ENCODE peak calls at places on chromosome 7, in four cellular contexts. T, H, D and J are unnamed samples.

GRCh38 chr7:123583821-123584220 is 17.8 kb upstream of the ASB15 start:
- DNase-seq in T (no peak), H (no peak), D (no peak), J (no peak)

GRCh38 chr7:131111081-131111576 is 216.5 kb upstream of the MKLN1 start:
- DNase-seq in T (no peak), D (no peak), H (no peak), J (no peak)

GRCh38 chr7:12638851-12639467 is 48.5 kb upstream of the ARL4A start:
- DNase-seq in H (peak; percentile 43), D (peak; percentile 22), T (no peak), J (peak; percentile 14)

GRCh38 chr7:84136809-84137208 is 57.8 kb downstream of the SEMA3A start:
- DNase-seq in D (no peak), T (no peak), H (no peak), J (no peak)

GRCh38 chr7:29684787-29685650 is 121.3 kb upstream of the WIPF3 start:
- DNase-seq in D (peak; percentile 66), H (peak; percentile 56), T (no peak), J (peak; percentile 54)

GRCh38 chr7:77428777-77429231 is 12.7 kb upstream of the GSAP start:
- DNase-seq in D (no peak), H (no peak), T (no peak), J (no peak)

GRCh38 chr7:107405559-107405958 is 64.3 kb upstream of the GPR22 start:
- DNase-seq in T (no peak), D (no peak), H (no peak), J (no peak)

GRCh38 chr7:158524749-158525635 is 62.6 kb downstream of the PTPRN2 start:
- DNase-seq in D (no peak), T (no peak), H (no peak), J (no peak)

GRCh38 chr7:70457477-70458194 is 674.3 kb upstream of the GALNT17 start:
- DNase-seq in T (no peak), H (no peak), D (no peak), J (no peak)

GRCh38 chr7:37052673-37053072 is 328.4 kb upstream of the AOAH start:
- DNase-seq in D (peak; percentile 37), H (peak; percentile 44), T (no peak), J (peak; percentile 37)

GRCh38 chr7:39811161-39811614 is 138.9 kb upstream of the CDK13 start:
- DNase-seq in T (no peak), H (no peak), D (no peak), J (peak; percentile 39)

GRCh38 chr7:82053453-82054032 is 283.7 kb upstream of the HGF start:
- DNase-seq in D (no peak), H (no peak), T (no peak), J (no peak)

GRCh38 chr7:30772984-30773383 is 1.8 kb downstream of the MINDY4 start:
- DNase-seq in H (no peak), T (no peak), D (no peak), J (no peak)

GRCh38 chr7:92177362-92177761 is 1.6 kb downstream of the LRRD1 start:
- DNase-seq in H (no peak), T (no peak), D (no peak), J (peak; percentile 12)

GRCh38 chr7:91567111-91568012 is 303.1 kb downstream of the FZD1 start:
- DNase-seq in D (no peak), H (peak; percentile 11), T (no peak), J (no peak)

GRCh38 chr7:155738652-155739537 is 73.4 kb downstream of the SHH start:
- DNase-seq in H (peak; percentile 74), T (peak; percentile 56), D (no peak), J (peak; percentile 74)

GRCh38 chr7:129501760-129502707 is at the start of gene SMKR1:
- DNase-seq in H (no peak), T (peak; percentile 12), D (peak; percentile 99), J (peak; percentile 85)

GRCh38 chr7:84251183-84251845 is 56.7 kb upstream of the SEMA3A start:
- DNase-seq in T (no peak), H (no peak), D (no peak), J (no peak)

GRCh38 chr7:101804642-101805401 is 12.6 kb upstream of the CUX1 start:
- DNase-seq in T (no peak), D (peak; percentile 63), H (no peak), J (peak; percentile 57)

GRCh38 chr7:2657208-2657607 is 25.4 kb downstream of the TTYH3 start:
- DNase-seq in H (no peak), T (no peak), D (no peak), J (no peak)

GRCh38 chr7:1291040-1291689 is 58.5 kb downstream of the UNCX start:
- DNase-seq in H (no peak), T (no peak), D (no peak), J (no peak)

GRCh38 chr7:116952640-116953371 is 495 bp upstream of the ST7 start:
- DNase-seq in T (no peak), D (peak; percentile 35), H (peak; percentile 62), J (peak; percentile 46)

GRCh38 chr7:114086491-114086905 is 167.7 kb upstream of the PPP1R3A start:
- DNase-seq in T (no peak), D (no peak), H (no peak), J (peak; percentile 26)

GRCh38 chr7:45347804-45348203 is 190.2 kb downstream of the RAMP3 start:
- DNase-seq in D (no peak), T (no peak), H (no peak), J (no peak)

GRCh38 chr7:132656846-132657776 is 80.8 kb upstream of the PLXNA4 start:
- DNase-seq in T (no peak), D (peak; percentile 60), H (no peak), J (peak; percentile 34)

GRCh38 chr7:157905740-157906461 is 569.1 kb downstream of the DNAJB6 start:
- DNase-seq in D (peak; percentile 48), H (no peak), T (no peak), J (no peak)

GRCh38 chr7:66283003-66283920 is 78.1 kb downstream of the TPST1 start:
- DNase-seq in T (no peak), D (no peak), H (no peak), J (no peak)

GRCh38 chr7:116213361-116214155 is 3.2 kb downstream of the TES start:
- DNase-seq in H (no peak), T (no peak), D (no peak), J (no peak)

GRCh38 chr7:47635091-47636090 is 53.5 kb upstream of the TNS3 start:
- DNase-seq in D (no peak), H (peak; percentile 57), T (no peak), J (no peak)

GRCh38 chr7:47636111-47636692 is 54.3 kb upstream of the TNS3 start:
- DNase-seq in D (no peak), H (peak; percentile 41), T (no peak), J (no peak)

GRCh38 chr7:47636693-47637175 is 54.8 kb upstream of the TNS3 start:
- DNase-seq in T (no peak), H (no peak), D (no peak), J (no peak)

GRCh38 chr7:47633134-47633533 is 51.2 kb upstream of the TNS3 start:
- DNase-seq in D (no peak), T (no peak), H (no peak), J (no peak)

DNA sequence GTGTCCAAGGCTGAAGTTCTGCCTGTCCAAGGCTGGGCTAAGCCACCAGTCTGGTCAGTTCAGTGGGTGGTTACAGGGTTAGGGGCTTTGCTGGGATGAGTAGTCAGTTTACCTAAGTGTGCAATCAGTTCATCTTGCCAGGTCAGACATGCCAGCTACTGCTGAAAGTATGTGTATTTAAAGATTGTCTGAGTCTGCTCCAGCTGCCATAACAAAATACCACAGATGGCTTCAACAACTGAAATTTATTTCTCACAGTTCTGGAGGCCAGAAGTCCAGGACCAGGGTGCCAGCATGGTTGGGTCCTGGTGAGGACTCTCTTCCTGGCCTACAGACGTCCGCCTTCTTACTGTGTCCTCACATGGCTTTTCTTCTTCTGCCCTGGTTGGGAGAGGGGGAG is 52.4 kb upstream of the TNS3 start:
- DNase-seq in D (no peak), T (no peak), H (no peak), J (no peak)
- TF ChIP-seq TARDBP in D (no peak), T (no peak), H (no peak), J (no peak)

GRCh38 chr7:22404421-22405023 is 47.6 kb upstream of the RAPGEF5 start:
- DNase-seq in D (no peak), T (no peak), H (no peak), J (no peak)

GRCh38 chr7:22403344-22403743 is 46.4 kb upstream of the RAPGEF5 start:
- DNase-seq in H (no peak), D (no peak), T (no peak), J (no peak)

GRCh38 chr7:22400150-22400814 is 43.3 kb upstream of the RAPGEF5 start:
- DNase-seq in T (no peak), H (no peak), D (no peak), J (no peak)

GRCh38 chr7:22400933-22401553 is 44.1 kb upstream of the RAPGEF5 start:
- DNase-seq in D (no peak), T (no peak), H (no peak), J (no peak)

DNA sequence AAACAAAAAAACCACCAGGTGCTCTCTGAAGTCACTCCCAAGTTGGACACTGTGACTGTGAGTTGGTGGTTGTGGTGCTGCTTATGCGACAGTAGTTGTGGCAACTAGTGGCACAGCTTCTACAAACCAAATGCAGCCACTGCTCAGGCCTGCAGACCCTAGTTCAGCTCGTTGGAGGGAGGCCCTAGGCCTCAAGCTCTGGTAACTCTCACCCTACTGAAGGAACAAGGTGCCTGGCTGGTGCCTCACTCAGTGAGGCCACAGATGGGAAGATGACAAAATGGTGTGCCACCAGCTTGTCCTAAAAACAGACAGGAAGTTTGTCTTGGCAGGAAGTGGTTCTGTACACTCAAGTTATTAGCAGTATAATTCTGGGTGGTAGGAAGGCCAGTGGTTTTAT is 45.3 kb upstream of the RAPGEF5 start:
- DNase-seq in D (no peak), T (no peak), H (no peak), J (no peak)
- TF ChIP-seq TARDBP in D (no peak), T (no peak), H (no peak), J (no peak)

GRCh38 chr7:25482631-25483030 is 254.3 kb upstream of the NPVF start:
- DNase-seq in T (no peak), D (no peak), H (no peak), J (no peak)

GRCh38 chr7:25481891-25482290 is 253.6 kb upstream of the NPVF start:
- DNase-seq in D (no peak), H (no peak), T (no peak), J (no peak)

GRCh38 chr7:25476863-25477262 is 248.6 kb upstream of the NPVF start:
- DNase-seq in T (no peak), H (no peak), D (no peak), J (no peak)

GRCh38 chr7:25478925-25479324 is 250.6 kb upstream of the NPVF start:
- DNase-seq in T (no peak), H (no peak), D (no peak), J (no peak)
- TF ChIP-seq TARDBP in T (no peak), H (no peak), D (no peak), J (no peak)

DNA sequence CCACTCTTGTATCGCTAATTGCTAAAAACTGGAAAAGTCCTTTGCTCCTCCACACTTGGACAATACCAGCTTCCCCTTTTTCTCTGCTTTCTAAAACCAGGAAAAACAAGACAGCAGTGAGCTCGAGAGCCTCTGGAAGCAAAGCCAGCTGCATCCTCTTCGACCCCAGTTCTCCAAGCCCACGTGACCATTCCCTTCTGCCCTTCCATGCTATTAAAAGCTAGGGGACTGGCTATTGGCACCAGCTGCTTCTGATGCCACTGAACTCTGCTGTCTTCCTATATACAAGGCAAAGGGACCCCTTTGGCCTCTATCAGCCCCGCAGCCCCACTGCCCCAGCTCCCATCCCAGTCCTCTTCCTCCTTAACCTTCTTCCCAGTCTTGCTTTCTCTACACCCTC is 92.3 kb downstream of the SPDYE5 start:
- DNase-seq in T (no peak), D (no peak), H (no peak), J (no peak)
- TF ChIP-seq TARDBP in T (no peak), D (no peak), H (no peak), J (no peak)